ENCODE peak calls at places on chromosomes 7 and 10, in six cellular contexts. H is NCI-H1417 treated with DMSO at 0.1 percent for 48 hours; N is GM10248; W is fibroblast of the aortic adventitia; T is hepatocyte; R is activated CD4-positive, alpha-beta T cell treated with anti-CD3 and anti-CD28 coated beads for 36 hours. Q is an unnamed sample.

GRCh38 chr10:125414998-125415397 is 254.6 kb upstream of the CTBP2 start:
- DNase-seq in H (no peak), R (no peak), N (no peak), T (no peak), W (peak; percentile 11), Q (no peak)

GRCh38 chr10:124605001-124605370 is 139.2 kb downstream of the FAM53B start:
- DNase-seq in H (no peak), T (no peak), N (no peak), R (no peak), W (no peak), Q (no peak)

GRCh38 chr10:49080071-49080470 is 35.3 kb downstream of the VSTM4 start:
- DNase-seq in N (no peak), H (no peak), T (peak; percentile 61), R (peak; percentile 13), W (peak; percentile 34), Q (no peak)

GRCh38 chr7:140039071-140039470 is 23.7 kb downstream of the PARP12 start:
- DNase-seq in H (no peak), N (no peak), T (no peak), R (no peak), W (no peak), Q (no peak)

GRCh38 chr7:1296727-1297475 is 64.2 kb downstream of the UNCX start:
- DNase-seq in H (no peak), W (no peak), N (no peak), T (no peak), R (no peak), Q (no peak)

GRCh38 chr10:75709830-75710229 is 278.4 kb downstream of the LRMDA start:
- DNase-seq in R (no peak), W (no peak), H (no peak), T (no peak), N (no peak), Q (no peak)

GRCh38 chr7:144074374-144074773 is 4.8 kb downstream of the OR2A25 start:
- DNase-seq in H (no peak), N (no peak), W (no peak), T (no peak), R (no peak), Q (no peak)

GRCh38 chr10:96089116-96089515 is 41.0 kb upstream of the ZNF518A start:
- DNase-seq in H (no peak), N (peak; percentile 24), T (no peak), R (no peak), W (no peak), Q (no peak)

GRCh38 chr7:150399861-150400778 is 21.0 kb downstream of the ZNF775 start:
- DNase-seq in W (peak; percentile 22), T (peak; percentile 34), N (no peak), R (no peak), H (no peak), Q (no peak)

GRCh38 chr7:102991540-102992214 is 78.9 kb downstream of the LRRC17 start:
- DNase-seq in H (no peak), N (no peak), W (peak; percentile 97), T (peak; percentile 60), R (peak; percentile 30), Q (peak; percentile 15)

GRCh38 chr7:66869660-66870450 is 51.2 kb upstream of the TMEM248 start:
- DNase-seq in H (no peak), N (no peak), T (no peak), R (peak; percentile 35), W (no peak), Q (no peak)

GRCh38 chr10:34288634-34289033 is 526.5 kb downstream of the PARD3 start:
- DNase-seq in H (no peak), N (no peak), T (peak; percentile 42), W (peak; percentile 53), R (no peak), Q (no peak)

Q was measured in activated CD8-positive, alpha-beta T cell treated with anti-CD3 and anti-CD28 coated beads for 36 hours.